ENCODE peak calls at places on chromosomes 12 and 14, in four cellular contexts. Y is fibroblast of pulmonary artery, H is psoas muscle, S is GM12865. G is an unnamed sample.

GRCh38 chr12:913919-914718 is 35.4 kb downstream of the RAD52 start:
- DNase-seq in S (no peak), H (no peak), Y (peak; percentile 47), G (peak; percentile 89)

GRCh38 chr12:3204716-3205617 is 127.8 kb downstream of the TSPAN9 start:
- DNase-seq in H (no peak), S (no peak), Y (no peak), G (no peak)

GRCh38 chr14:95490727-95491451 is 25.6 kb downstream of the SYNE3 start:
- DNase-seq in H (no peak), Y (peak; percentile 56), S (no peak), G (no peak)

GRCh38 chr12:123928274-123928865 is 44.3 kb downstream of the CCDC92 start:
- DNase-seq in Y (no peak), H (no peak), S (no peak), G (no peak)

GRCh38 chr14:77158175-77158908 is 16.8 kb upstream of the ZDHHC22 start:
- DNase-seq in Y (peak; percentile 70), H (peak; percentile 76), S (no peak), G (peak; percentile 47)

GRCh38 chr12:20415013-20415412 is 46.7 kb downstream of the PDE3A start:
- DNase-seq in S (no peak), Y (peak; percentile 79), H (no peak), G (peak; percentile 42)

GRCh38 chr12:53200458-53201169 is 6.4 kb downstream of the ITGB7 start:
- DNase-seq in S (peak; percentile 88), Y (no peak), H (no peak), G (no peak)

GRCh38 chr14:88488081-88488480 is 66.7 kb downstream of the PTPN21 start:
- DNase-seq in Y (no peak), S (no peak), H (no peak), G (no peak)

GRCh38 chr14:99734406-99735051 is 50.4 kb downstream of the CYP46A1 start:
- DNase-seq in S (no peak), Y (no peak), H (peak; percentile 58), G (no peak)

GRCh38 chr12:52197371-52198231 is 5.8 kb upstream of the KRT80 start:
- DNase-seq in H (no peak), Y (no peak), S (no peak), G (no peak)

GRCh38 chr14:31880935-31881334 is 196.2 kb upstream of the ARHGAP5 start:
- DNase-seq in S (no peak), H (no peak), Y (peak; percentile 84), G (peak; percentile 91)

GRCh38 chr12:130490674-130491073 is 153.0 kb downstream of the PIWIL1 start:
- DNase-seq in Y (no peak), H (no peak), S (no peak), G (no peak)

GRCh38 chr14:105300542-105301102 is at the start of gene BRF1:
- DNase-seq in H (peak; percentile 98), Y (peak; percentile 93), S (peak; percentile 97), G (peak; percentile 93)

GRCh38 chr12:14910090-14910915 is 24.6 kb upstream of the MGP start:
- DNase-seq in Y (peak; percentile 82), H (no peak), S (no peak), G (peak; percentile 65)

GRCh38 chr12:49675137-49675536 is 32.1 kb downstream of the FMNL3 start:
- DNase-seq in H (no peak), Y (no peak), S (no peak), G (peak; percentile 47)

GRCh38 chr14:88804035-88804434 is 11.3 kb upstream of the EML5 start:
- DNase-seq in S (no peak), Y (no peak), H (no peak), G (no peak)

GRCh38 chr12:613996-614726 is 49.1 kb downstream of the NINJ2 start:
- DNase-seq in S (peak; percentile 58), Y (peak; percentile 26), H (no peak), G (peak; percentile 23)

GRCh38 chr12:87816186-87816585 is 213.0 kb downstream of the C12orf50 start:
- DNase-seq in Y (peak; percentile 57), S (no peak), H (no peak), G (peak; percentile 86)

GRCh38 chr12:45986646-45987338 is 3.6 kb downstream of the SCAF11 start:
- DNase-seq in Y (no peak), S (peak; percentile 27), H (peak; percentile 46), G (no peak)

GRCh38 chr14:97301931-97302559 is 504.9 kb downstream of the VRK1 start:
- DNase-seq in S (peak; percentile 71), H (no peak), Y (no peak), G (no peak)

GRCh38 chr12:18747960-18748359 is 10.0 kb downstream of the CAPZA3 start:
- DNase-seq in S (no peak), Y (peak; percentile 91), H (no peak), G (peak; percentile 86)

GRCh38 chr14:100348779-100349708 is 25.9 kb downstream of the SLC25A47 start:
- DNase-seq in Y (no peak), S (no peak), H (no peak), G (no peak)

GRCh38 chr14:101108579-101109346 is 205.2 kb upstream of the RTL1 start:
- DNase-seq in S (no peak), H (peak; percentile 20), Y (no peak), G (no peak)

GRCh38 chr12:49923035-49923644 is 19.4 kb upstream of the FAIM2 start:
- DNase-seq in S (no peak), H (peak; percentile 17), Y (no peak), G (no peak)

GRCh38 chr14:78710963-78711362 is 540.8 kb downstream of the NRXN3 start:
- DNase-seq in Y (no peak), H (no peak), S (peak; percentile 4), G (no peak)

GRCh38 chr12:80708535-80709328 is 1.3 kb downstream of the MYF6 start:
- DNase-seq in H (peak; percentile 56), Y (peak; percentile 22), S (peak; percentile 25), G (peak; percentile 12)

GRCh38 chr14:65703996-65704395 is 291.5 kb downstream of the FUT8 start:
- DNase-seq in S (no peak), H (no peak), Y (peak; percentile 12), G (peak; percentile 5)

GRCh38 chr12:131041216-131041967 is 87.7 kb downstream of the ADGRD1 start:
- DNase-seq in S (no peak), H (peak; percentile 35), Y (no peak), G (no peak)

DNA sequence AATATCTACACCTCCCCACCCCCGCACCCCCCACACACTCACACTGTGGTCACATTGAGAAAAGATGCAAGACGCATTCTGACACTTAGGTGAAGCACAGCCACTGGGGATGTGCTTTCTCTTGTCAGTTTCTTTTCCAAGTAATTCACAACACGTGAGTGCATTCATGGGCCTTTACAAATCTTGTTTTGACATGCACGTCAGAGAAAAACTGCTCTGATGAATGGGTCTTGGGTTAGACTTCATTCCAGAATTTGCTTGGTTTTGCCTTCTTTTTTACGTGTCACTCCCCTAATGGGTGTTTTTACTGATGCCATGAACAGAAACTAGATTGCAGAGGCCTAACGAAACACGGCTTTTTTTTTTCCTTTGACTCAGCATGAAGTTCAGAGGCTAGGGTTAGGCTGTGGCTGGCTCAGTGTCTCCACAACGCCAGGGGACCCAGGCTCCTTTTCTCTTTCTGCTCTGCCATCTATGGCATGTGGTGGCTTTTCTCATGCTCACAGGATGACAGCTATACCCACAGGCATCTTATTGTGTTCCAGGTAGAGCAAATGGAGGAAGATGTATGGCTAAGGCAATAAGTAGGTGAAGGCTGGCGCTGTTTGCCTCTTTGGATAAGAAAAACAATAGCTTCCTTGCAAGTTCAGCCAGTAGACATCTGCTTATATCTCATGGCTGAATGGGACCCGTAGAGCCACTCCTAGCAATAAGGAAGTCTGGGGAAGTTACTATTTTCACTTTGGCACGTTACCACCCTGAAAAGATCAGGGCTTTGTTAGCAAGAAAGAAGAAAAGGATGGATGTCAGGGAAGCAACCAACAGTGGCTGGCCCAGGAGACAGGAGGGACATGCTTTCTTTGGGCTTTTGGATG is 253.3 kb downstream of the SLC15A4 start:
- DNase-seq in H (no peak), Y (no peak), S (peak; percentile 90), G (no peak)
- TF ChIP-seq CTCF in H (no peak), Y (no peak), S (no peak), G (no peak)

DNA sequence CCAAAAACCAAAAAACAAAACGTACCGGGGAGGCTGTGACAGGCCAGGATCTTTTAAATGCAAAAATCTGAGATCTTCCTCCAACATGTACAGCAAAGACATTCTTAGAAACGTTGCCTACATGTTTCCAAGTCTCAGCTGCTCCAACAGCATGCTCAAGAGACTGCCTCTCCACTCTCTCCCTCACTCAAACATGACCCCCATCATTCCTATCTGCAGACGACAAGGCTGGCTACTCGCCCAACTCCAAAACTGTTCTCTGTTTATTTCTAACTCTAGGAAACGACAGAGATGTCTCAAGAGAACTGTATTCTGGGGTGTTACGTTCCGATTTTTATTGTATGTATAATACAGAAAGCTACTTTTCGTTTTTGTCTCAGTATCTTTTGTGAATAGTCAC is 57.5 kb upstream of the TMCC3 start:
- DNase-seq in H (peak; percentile 66), Y (peak; percentile 78), S (no peak), G (peak; percentile 56)
- H3K4me3 ChIP-seq in H (no peak overlapping the region), Y (no peak overlapping the region), S (no peak overlapping the region), G (no peak overlapping the region)

GRCh38 chr12:66449531-66449930 is 147.2 kb downstream of the HELB start:
- DNase-seq in H (no peak), S (no peak), Y (no peak), G (no peak)

GRCh38 chr12:66441905-66442559 is 139.7 kb downstream of the HELB start:
- DNase-seq in Y (no peak), S (no peak), H (no peak), G (no peak)

GRCh38 chr12:66447643-66448042 is 145.3 kb downstream of the HELB start:
- DNase-seq in H (no peak), Y (no peak), S (no peak), G (no peak)

GRCh38 chr12:66446276-66446675 is 144.0 kb downstream of the HELB start:
- DNase-seq in Y (no peak), H (no peak), S (no peak), G (no peak)
- TF ChIP-seq CTCF in Y (no peak), H (no peak), S (no peak), G (no peak)

GRCh38 chr14:26595922-26596721 is 1.7 kb downstream of the NOVA1 start:
- DNase-seq in Y (peak; percentile 39), S (no peak), H (no peak), G (peak; percentile 16)
- H3K4me3 ChIP-seq in Y (peak overlapping the region; percentile 77), S (no peak overlapping the region), H (peak overlapping the region; percentile 67), G (peak overlapping the region; percentile 78)

DNA sequence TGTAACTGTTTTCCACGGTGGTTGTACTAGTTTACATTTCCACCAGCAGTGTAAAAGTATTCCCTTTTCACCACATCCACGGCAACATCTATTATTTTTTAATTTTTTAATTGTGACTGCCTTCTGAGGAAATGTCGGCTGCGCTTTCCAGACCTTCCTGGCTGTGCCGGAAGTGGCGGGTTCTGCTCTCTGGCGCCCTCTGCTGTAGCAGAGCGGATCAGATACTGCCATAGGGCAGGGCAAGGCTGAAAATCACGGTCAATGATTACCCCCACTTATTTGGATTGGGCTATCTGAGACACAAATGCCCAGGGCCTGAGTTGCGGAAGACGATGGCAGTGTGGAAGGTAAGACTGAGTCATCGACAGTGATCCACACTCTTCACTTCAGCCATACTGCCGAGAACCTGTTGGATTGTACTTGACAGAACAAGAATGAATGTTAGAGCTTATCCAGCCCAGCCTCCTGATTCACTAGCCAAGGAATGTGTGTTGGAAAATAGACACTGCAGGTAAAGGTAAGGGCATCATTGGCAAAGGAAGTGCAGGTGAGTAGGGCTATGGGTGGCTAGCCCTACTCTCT is 124.2 kb downstream of the NTF3 start:
- DNase-seq in H (no peak), Y (no peak), S (peak; percentile 7), G (no peak)
- TF ChIP-seq CTCF in H (peak; percentile 7), Y (peak; percentile 29), S (peak; percentile 40), G (peak; percentile 36)